ENCODE peak calls at places on chromosomes 7 and 10, in four cellular contexts. L, R, C and E are unnamed samples.
A peak's percentile ranks its signal among the peaks of the same experiment; 100 is the strongest.

GRCh38 chr10:46556515-46557318 is at the start of gene GPRIN2:
- DNase-seq in L (peak; percentile 78), R (no peak), C (no peak), E (no peak)

GRCh38 chr10:69515699-69516547 is 57.3 kb downstream of the NEUROG3 start:
- DNase-seq in L (peak; percentile 75), R (peak; percentile 63), C (peak; percentile 83), E (no peak)

GRCh38 chr10:119042169-119042568 is 12.7 kb downstream of the NANOS1 start:
- DNase-seq in L (no peak), R (no peak), C (no peak), E (no peak)

GRCh38 chr7:31896929-31897328 is 173.3 kb downstream of the PDE1C start:
- DNase-seq in L (no peak), R (no peak), C (no peak), E (peak; percentile 46)

GRCh38 chr7:138359891-138360582 is 100.0 kb upstream of the TRIM24 start:
- DNase-seq in L (no peak), R (no peak), C (no peak), E (no peak)

GRCh38 chr7:80842479-80842797 is 76.4 kb downstream of the SEMA3C start:
- DNase-seq in L (no peak), R (no peak), C (no peak), E (no peak)

GRCh38 chr10:2748287-2748686 is 319.1 kb upstream of the PFKP start:
- DNase-seq in L (no peak), R (no peak), C (no peak), E (no peak)

GRCh38 chr7:44286618-44287487 is 38.5 kb downstream of the CAMK2B start:
- DNase-seq in L (peak; percentile 34), R (no peak), C (peak; percentile 2), E (no peak)

GRCh38 chr7:87886875-87887274 is 10.6 kb downstream of the DBF4 start:
- DNase-seq in L (no peak), R (peak; percentile 67), C (no peak), E (no peak)

GRCh38 chr7:101901661-101902491 is 84.5 kb downstream of the CUX1 start:
- DNase-seq in L (no peak), R (peak; percentile 44), C (no peak), E (no peak)

GRCh38 chr10:47402681-47403301 is 18.7 kb upstream of the ZNF488 start:
- DNase-seq in L (peak; percentile 46), R (peak; percentile 90), C (no peak), E (no peak)

GRCh38 chr7:124940306-124940705 is 10.7 kb upstream of the POT1 start:
- DNase-seq in L (no peak), R (no peak), C (no peak), E (no peak)

DNA sequence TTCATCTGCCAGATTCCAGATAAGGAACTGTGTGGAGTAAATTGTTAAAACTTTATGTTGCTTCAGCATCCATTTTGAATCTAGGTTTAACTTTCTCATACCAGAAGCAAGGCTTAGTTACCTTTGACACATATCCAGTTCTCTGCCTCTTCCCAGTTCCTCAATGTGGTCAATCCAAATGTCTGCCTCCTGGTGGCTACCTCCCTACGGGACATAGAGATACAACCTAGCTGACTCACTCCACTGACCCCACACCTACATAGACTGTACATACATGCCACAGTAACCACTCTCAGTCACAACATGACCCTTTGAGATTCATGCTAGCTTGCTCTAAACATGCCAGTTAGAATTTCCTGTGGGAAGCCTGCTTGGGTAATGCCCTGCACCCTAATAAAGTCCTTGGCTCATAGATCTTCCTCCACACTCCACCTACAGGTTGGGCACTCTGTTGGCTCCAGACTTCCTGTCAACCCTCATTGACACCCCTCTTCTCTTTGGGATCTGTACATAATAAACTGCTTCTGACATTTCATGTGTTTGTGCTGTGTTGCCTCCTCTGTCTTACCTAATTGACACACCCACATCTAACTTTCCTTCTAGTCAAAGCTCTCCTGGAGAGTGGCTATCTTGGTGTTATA is 278.1 kb downstream of the HTR7 start:
- DNase-seq in L (no peak), R (peak; percentile 52), C (no peak), E (no peak)
- TF ChIP-seq CTCF in L (no peak), R (peak; percentile 34), C (no peak), E (peak; percentile 6)

GRCh38 chr10:51892965-51893658 is 193.7 kb upstream of the CSTF2T start:
- DNase-seq in L (no peak), R (no peak), C (no peak), E (no peak)
- TF ChIP-seq CTCF in L (no peak), R (peak; percentile 24), C (no peak), E (no peak)

DNA sequence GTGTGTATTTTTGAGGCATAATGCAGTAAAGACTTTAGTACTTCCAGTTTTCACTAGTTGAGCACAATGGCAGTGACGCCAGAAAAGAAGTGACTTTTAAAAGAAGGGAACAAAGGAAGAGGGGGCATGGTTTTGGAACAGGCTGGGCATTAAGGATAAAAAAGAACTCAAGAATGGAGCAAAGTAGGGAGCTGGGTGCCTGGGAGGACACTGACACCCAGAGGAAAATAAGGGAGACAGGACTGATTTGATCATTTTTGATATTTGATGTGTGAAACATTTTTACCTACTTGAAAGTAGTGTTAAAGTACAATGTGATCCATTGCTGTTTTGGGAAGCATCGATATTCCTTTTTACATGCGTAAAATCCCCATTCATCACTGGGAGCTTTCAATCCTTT is 85.4 kb downstream of the ADAM12 start:
- DNase-seq in L (no peak), R (no peak), C (no peak), E (no peak)
- TF ChIP-seq CTCF in L (no peak), R (no peak), C (no peak), E (peak; percentile 3)

GRCh38 chr7:78090616-78091015 is 292.0 kb downstream of the PHTF2 start:
- DNase-seq in L (no peak), R (no peak), C (no peak), E (no peak)

GRCh38 chr7:78099715-78100477 is 301.3 kb downstream of the PHTF2 start:
- DNase-seq in L (no peak), R (peak; percentile 78), C (no peak), E (peak; percentile 81)

DNA sequence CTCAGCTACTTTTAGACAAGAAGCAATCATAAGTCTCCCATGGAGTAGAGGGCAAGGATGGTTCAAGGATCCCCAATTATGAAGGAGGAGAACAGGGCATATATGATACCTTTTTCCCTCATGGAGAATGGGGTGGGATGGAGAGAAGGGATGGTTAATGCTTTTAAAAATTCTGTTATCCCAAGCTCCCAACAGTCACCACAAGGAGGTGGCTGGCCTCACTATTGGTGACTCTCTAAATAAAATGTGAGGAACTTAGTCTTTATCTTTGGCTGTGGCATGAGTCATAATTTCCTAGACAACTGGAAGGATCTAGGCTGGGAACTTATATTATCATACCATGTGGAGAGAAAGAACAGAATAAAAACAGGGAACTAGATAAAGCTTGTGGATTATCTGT is 297.0 kb downstream of the PHTF2 start:
- DNase-seq in L (no peak), R (peak; percentile 55), C (no peak), E (peak; percentile 40)
- TF ChIP-seq CTCF in L (no peak), R (no peak), C (no peak), E (peak; percentile 27)

DNA sequence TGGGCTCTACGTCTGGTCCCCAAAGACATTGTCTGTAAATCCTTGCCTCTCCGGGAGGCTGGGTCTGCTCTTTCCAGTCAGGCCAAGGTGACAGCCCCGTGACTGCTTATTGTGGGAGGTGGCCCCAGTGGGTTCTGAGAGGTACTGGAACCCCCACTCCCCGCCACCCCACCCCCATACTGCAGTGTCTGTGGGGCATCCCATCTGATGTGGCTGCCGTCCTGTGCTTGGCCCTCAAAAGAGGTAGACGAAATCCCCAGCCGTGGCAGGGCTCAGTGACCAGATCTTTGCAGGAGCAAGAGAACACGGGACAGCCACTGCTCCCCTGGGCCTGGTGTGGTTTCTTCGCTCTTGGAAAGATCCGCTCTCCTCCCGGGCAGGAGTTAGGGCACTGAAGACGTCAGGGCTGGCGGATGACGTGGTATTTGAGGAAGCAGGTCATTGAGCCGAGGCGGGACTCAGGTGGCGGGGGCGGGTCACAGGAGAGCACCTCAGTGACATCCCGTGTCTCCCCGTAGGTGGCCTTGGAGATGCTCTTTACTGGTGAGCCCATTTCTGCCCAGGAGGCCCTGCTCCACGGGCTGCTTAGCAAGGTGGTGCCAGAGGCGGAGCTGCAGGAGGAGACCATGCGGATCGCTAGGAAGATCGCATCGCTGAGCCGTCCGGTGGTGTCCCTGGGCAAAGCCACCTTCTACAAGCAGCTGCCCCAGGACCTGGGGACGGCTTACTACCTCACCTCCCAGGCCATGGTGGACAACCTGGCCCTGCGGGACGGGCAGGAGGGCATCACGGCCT is 20.7 kb downstream of the ECHDC3 start:
- DNase-seq in L (no peak), R (no peak), C (no peak), E (no peak)
- TF ChIP-seq CTCF in L (no peak), R (no peak), C (no peak), E (no peak)

DNA sequence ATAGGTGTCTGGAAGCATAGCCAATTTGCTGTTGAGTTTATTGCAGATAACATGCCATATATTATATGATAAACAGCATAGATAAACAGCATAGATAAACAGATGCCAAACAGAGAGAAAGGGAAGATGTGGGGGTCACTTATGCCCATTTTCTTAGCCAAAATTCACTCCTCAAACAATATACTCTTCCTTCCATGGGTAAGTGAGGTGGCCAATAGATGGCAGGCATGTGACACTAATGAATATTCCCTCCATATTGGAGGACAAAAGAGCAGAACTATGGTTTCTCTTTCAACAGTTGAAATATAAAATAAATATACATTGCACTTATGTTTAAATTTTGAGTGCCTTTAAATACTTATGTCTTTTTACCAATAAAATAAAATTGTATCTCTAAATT is 1212.8 kb downstream of the REEP3 start:
- DNase-seq in L (no peak), R (peak; percentile 40), C (no peak), E (no peak)
- TF ChIP-seq CTCF in L (no peak), R (peak; percentile 51), C (no peak), E (no peak)

DNA sequence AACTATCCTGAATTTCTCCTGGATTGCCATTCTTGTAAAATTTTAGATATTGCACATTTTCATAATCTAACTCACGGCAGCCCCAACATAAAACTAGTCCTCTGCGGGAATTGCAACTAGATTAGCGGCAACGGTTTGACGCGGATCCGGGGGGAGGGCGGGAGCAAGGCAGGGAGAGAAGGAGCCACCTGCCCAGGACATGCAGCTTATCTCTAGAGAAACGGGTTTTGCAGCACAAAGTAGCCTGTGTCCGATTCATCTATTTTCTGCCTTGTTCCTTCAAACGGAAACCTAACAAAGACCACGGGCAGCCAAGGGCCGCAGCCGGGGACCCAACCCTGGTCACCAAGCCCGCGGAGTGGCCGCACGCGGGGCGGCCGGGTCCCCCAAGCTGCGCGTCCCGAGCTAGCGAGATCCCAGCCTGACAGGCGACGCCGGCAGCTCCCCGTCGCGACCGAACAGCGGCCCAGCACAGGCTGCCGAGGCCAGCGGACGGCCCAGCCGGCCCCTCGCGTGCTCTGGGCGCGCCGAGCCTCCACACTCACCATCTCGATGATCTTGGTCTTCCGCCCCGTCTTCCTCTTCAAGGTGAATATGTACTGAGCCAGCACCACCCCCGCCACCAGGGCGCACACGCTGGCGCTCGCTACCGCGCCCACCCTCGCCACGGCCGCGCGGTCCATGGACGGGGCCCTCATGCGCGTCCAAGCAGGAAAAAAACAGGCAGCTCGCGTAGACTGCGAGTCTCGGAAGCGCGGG is at the start of gene NT5C3A:
- DNase-seq in L (no peak), R (peak; percentile 33), C (peak; percentile 28), E (no peak)
- TF ChIP-seq CTCF in L (no peak), R (no peak), C (no peak), E (no peak)